ENCODE peak calls at places on chromosomes 2 and 18, in nine cellular contexts. U, C, T, B, V, E, A, F and S are unnamed samples.

GRCh38 chr2:27264753-27265535 is 2.1 kb upstream of the SLC30A3 start:
- DNase-seq in U (no peak), C (no peak), T (no peak), B (peak; percentile 77), V (peak; percentile 64), E (peak; percentile 83), A (no peak), F (peak; percentile 85), S (peak; percentile 38)

GRCh38 chr2:46117379-46117778 is 179.8 kb upstream of the EPAS1 start:
- DNase-seq in U (no peak), C (no peak), T (no peak), B (no peak), V (no peak), E (no peak), A (no peak), F (no peak), S (no peak)

GRCh38 chr2:43877782-43878464 is 39.2 kb downstream of the ABCG8 start:
- DNase-seq in U (no peak), C (no peak), T (peak; percentile 16), B (peak; percentile 36), V (peak; percentile 51), E (peak; percentile 81), A (no peak), F (peak; percentile 77), S (peak; percentile 83)

GRCh38 chr18:22558945-22559385 is 141.2 kb upstream of the CTAGE1 start:
- DNase-seq in U (peak; percentile 86), C (peak; percentile 33), T (no peak), B (peak; percentile 73), V (peak; percentile 36), E (peak; percentile 64), A (peak; percentile 49), F (peak; percentile 89), S (no peak)

GRCh38 chr2:120596191-120596781 is 139.4 kb upstream of the GLI2 start:
- DNase-seq in U (peak; percentile 78), C (no peak), T (no peak), B (no peak), V (peak; percentile 58), E (no peak), A (no peak), F (no peak), S (no peak)

GRCh38 chr18:73023975-73024374 is 156.2 kb upstream of the NETO1 start:
- DNase-seq in U (no peak), C (no peak), T (no peak), B (no peak), V (no peak), E (no peak), A (no peak), F (no peak), S (no peak)

GRCh38 chr2:36403675-36404230 is 48.2 kb downstream of the CRIM1 start:
- DNase-seq in U (no peak), C (no peak), T (no peak), B (no peak), V (no peak), E (no peak), A (no peak), F (no peak), S (no peak)

GRCh38 chr18:24208270-24209035 is 69.6 kb downstream of the CABYR start:
- DNase-seq in U (no peak), C (no peak), T (no peak), B (no peak), V (no peak), E (no peak), A (no peak), F (no peak), S (no peak)

GRCh38 chr2:25960920-25961319 is 21.4 kb downstream of the KIF3C start:
- DNase-seq in U (no peak), C (no peak), T (no peak), B (no peak), V (no peak), E (no peak), A (no peak), F (no peak), S (no peak)

GRCh38 chr2:233061591-233062446 is 1.7 kb downstream of the INPP5D start:
- DNase-seq in U (peak; percentile 75), C (no peak), T (no peak), B (peak; percentile 71), V (peak; percentile 28), E (peak; percentile 51), A (no peak), F (peak; percentile 49), S (no peak)

GRCh38 chr18:51321696-51322095 is 124.2 kb upstream of the MEX3C start:
- DNase-seq in U (no peak), C (no peak), T (no peak), B (no peak), V (no peak), E (no peak), A (no peak), F (peak; percentile 47), S (no peak)

GRCh38 chr2:174779361-174779928 is 15.2 kb upstream of the CHRNA1 start:
- DNase-seq in U (no peak), C (no peak), T (no peak), B (no peak), V (no peak), E (no peak), A (no peak), F (no peak), S (no peak)

GRCh38 chr2:206083602-206084467 is 2.1 kb downstream of the INO80D start:
- DNase-seq in U (no peak), C (no peak), T (no peak), B (no peak), V (no peak), E (peak; percentile 25), A (no peak), F (peak; percentile 34), S (no peak)

GRCh38 chr2:109129921-109130725 is 1.1 kb downstream of the SH3RF3 start:
- DNase-seq in U (peak; percentile 76), C (no peak), T (no peak), B (peak; percentile 19), V (peak; percentile 42), E (peak; percentile 19), A (no peak), F (no peak), S (no peak)

GRCh38 chr2:224909885-224910517 is 132.3 kb downstream of the DOCK10 start:
- DNase-seq in U (peak; percentile 91), C (peak; percentile 56), T (no peak), B (peak; percentile 40), V (peak; percentile 32), E (peak; percentile 58), A (no peak), F (peak; percentile 24), S (no peak)

GRCh38 chr18:72869786-72870185 is 2.0 kb upstream of the NETO1 start:
- DNase-seq in U (no peak), C (no peak), T (no peak), B (no peak), V (no peak), E (no peak), A (no peak), F (no peak), S (no peak)

GRCh38 chr2:225040862-225041209 is 1.4 kb downstream of the DOCK10 start:
- DNase-seq in U (no peak), C (no peak), T (no peak), B (no peak), V (no peak), E (peak; percentile 30), A (no peak), F (no peak), S (peak; percentile 34)

GRCh38 chr2:70132244-70133126 is 45.2 kb downstream of the PCBP1 start:
- DNase-seq in U (peak; percentile 85), C (no peak), T (no peak), B (peak; percentile 54), V (peak; percentile 39), E (peak; percentile 56), A (no peak), F (peak; percentile 52), S (peak; percentile 58)

GRCh38 chr2:149068996-149069888 is 30.7 kb downstream of the LYPD6B start:
- DNase-seq in U (no peak), C (no peak), T (peak; percentile 29), B (no peak), V (no peak), E (no peak), A (no peak), F (no peak), S (no peak)
- H3K27ac ChIP-seq in U (no peak overlapping the region), C (peak overlapping the region; percentile 32), T (peak overlapping the region; percentile 62), B (no peak overlapping the region), V (no peak overlapping the region), E (no peak overlapping the region), A (no peak overlapping the region), F (peak overlapping the region; percentile 15), S (no peak overlapping the region)

DNA sequence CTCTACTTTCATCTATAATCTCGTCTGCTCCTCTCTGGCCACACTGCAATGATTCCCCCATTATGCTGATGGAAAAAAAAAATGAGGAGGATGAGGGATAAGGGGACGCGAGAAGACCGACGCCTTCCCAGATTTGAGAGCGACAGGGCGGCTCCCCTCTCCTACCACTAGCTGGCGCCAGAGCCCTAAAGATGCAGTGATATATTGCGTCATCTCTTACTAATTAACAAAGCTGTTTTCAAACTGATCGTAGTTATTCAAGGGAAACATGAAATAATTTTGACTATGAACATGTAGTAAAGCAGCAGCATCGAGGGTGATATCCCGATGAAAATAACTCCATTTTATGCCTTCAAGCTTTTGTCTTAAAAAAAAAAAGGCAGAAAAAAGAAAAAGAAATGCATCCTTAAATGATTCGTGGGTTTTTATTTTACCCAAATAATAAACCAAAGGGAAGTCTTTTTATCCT is 48.0 kb upstream of the HNRNPA3 start:
- DNase-seq in U (peak; percentile 89), C (peak; percentile 56), T (no peak), B (peak; percentile 81), V (peak; percentile 76), E (peak; percentile 94), A (peak; percentile 53), F (peak; percentile 90), S (peak; percentile 88)
- H3K4me3 ChIP-seq in U (peak overlapping the region; percentile 45), C (peak overlapping the region; percentile 60), T (peak overlapping the region; percentile 42), B (peak overlapping the region; percentile 49), V (peak overlapping the region; percentile 69), E (peak overlapping the region; percentile 32), A (peak overlapping the region; percentile 69), F (peak overlapping the region; percentile 17), S (peak overlapping the region; percentile 55)

DNA sequence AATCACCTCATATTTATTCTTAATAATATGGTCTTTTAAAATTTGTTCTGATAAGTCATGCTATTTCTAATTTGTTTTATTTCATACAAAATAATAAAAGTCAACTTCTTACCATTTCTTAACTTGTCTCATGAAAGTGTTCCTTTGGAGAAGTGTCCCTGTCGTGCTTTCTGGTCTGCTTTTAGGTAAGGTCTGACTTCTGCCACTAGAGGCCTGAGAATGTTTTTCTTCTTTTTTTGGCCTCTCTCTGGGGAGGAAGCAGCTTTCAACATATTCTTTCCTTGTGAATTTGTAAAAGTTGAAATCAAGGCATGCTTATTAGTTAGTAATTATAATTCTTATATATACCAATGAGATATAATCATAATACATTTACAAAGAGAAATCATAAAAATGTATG is 39.4 kb downstream of the MAP2 start:
- DNase-seq in U (no peak), C (no peak), T (no peak), B (no peak), V (no peak), E (no peak), A (no peak), F (no peak), S (no peak)
- TF ChIP-seq CTCF in U (peak; percentile 43), C (peak; percentile 51), T (peak; percentile 34), B (peak; percentile 23), V (no peak), E (no peak), A (peak; percentile 54), F (peak; percentile 19), S (no peak)

DNA sequence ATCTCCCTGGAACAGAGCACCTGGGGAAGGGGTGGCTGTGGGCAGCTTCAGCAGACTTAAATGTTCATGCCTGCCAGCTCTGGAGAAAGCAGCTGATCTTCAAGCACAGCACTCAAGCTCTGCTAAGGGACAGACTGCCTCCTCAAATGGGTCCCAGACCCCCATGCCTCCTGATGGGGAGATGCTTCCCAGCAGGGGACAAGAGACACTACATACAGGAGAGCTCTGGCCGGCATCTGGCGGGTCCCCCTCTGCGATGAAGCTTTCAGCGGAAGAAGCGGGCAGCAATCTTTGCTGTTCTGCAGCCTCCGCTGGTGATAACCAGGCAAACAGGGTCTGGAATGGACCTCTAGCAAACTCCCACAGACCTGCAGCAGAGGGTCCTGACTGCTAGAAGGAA is 294.8 kb downstream of the RND3 start:
- DNase-seq in U (no peak), C (no peak), T (no peak), B (no peak), V (no peak), E (no peak), A (no peak), F (no peak), S (no peak)
- H3K27ac ChIP-seq in U (no peak overlapping the region), C (no peak overlapping the region), T (no peak overlapping the region), B (no peak overlapping the region), V (no peak overlapping the region), E (no peak overlapping the region), A (no peak overlapping the region), F (no peak overlapping the region), S (no peak overlapping the region)